ENCODE peak calls at places on chromosomes 5 and 9, in ten cellular contexts. E is glutamatergic neuron; V is HTR-8/SVneo; R is smooth muscle cell of the brain vasculature; A is A549; H is MCF 10A; S is AG04450; G is activated CD4-positive, alpha-beta memory T cell treated with anti-CD3 and anti-CD28 coated beads for 36 hours; L is hepatic stellate cell; C is transverse colon. Z is an unnamed sample.

GRCh38 chr9:106953166-106953565 is 90.2 kb downstream of the ZNF462 start:
- DNase-seq in E (no peak), V (peak; percentile 39), R (no peak), A (peak; percentile 5), H (peak; percentile 20), S (peak; percentile 43), G (no peak), L (no peak), C (no peak), Z (peak; percentile 62)

GRCh38 chr9:4983541-4984165 is 1.4 kb upstream of the JAK2 start:
- DNase-seq in E (no peak), V (no peak), R (no peak), A (no peak), H (no peak), S (no peak), G (no peak), L (no peak), C (no peak), Z (no peak)

GRCh38 chr5:98757978-98758377 is 15.5 kb upstream of the RGMB start:
- DNase-seq in E (no peak), V (no peak), R (no peak), A (no peak), H (no peak), S (no peak), G (no peak), L (no peak), C (no peak), Z (no peak)

GRCh38 chr9:110278080-110278707 is 21.9 kb upstream of the TXN start:
- DNase-seq in E (no peak), V (no peak), R (no peak), A (no peak), H (no peak), S (no peak), G (no peak), L (no peak), C (no peak), Z (no peak)

GRCh38 chr5:136686192-136686872 is 321.0 kb upstream of the TRPC7 start:
- DNase-seq in E (no peak), V (peak; percentile 5), R (no peak), A (no peak), H (peak; percentile 55), S (no peak), G (no peak), L (peak; percentile 14), C (no peak), Z (peak; percentile 1)

GRCh38 chr5:93058309-93058708 is 522.7 kb downstream of the NR2F1-AS1 start:
- DNase-seq in E (no peak), V (no peak), R (no peak), A (no peak), H (peak; percentile 68), S (peak; percentile 78), G (no peak), L (peak; percentile 4), C (no peak), Z (no peak)

GRCh38 chr5:72197393-72197792 is 90.1 kb downstream of the MAP1B start:
- DNase-seq in E (no peak), V (no peak), R (no peak), A (no peak), H (no peak), S (no peak), G (peak; percentile 31), L (no peak), C (no peak), Z (no peak)

GRCh38 chr5:553874-554273 is 29.6 kb upstream of the SLC9A3 start:
- DNase-seq in E (no peak), V (no peak), R (no peak), A (peak; percentile 58), H (peak; percentile 2), S (no peak), G (peak; percentile 3), L (no peak), C (peak; percentile 87), Z (peak; percentile 76)

GRCh38 chr5:60368100-60368499 is 331.9 kb downstream of the DEPDC1B start:
- DNase-seq in E (no peak), V (no peak), R (no peak), A (no peak), H (no peak), S (no peak), G (no peak), L (no peak), C (no peak), Z (no peak)

GRCh38 chr9:136496181-136496580 is 13.3 kb upstream of the SEC16A start:
- DNase-seq in E (no peak), V (no peak), R (no peak), A (no peak), H (no peak), S (no peak), G (no peak), L (no peak), C (no peak), Z (no peak)

GRCh38 chr5:33701251-33701650 is 190.5 kb downstream of the ADAMTS12 start:
- DNase-seq in E (no peak), V (no peak), R (no peak), A (no peak), H (no peak), S (no peak), G (no peak), L (peak; percentile 29), C (no peak), Z (no peak)

GRCh38 chr5:61332369-61332745 is 299 bp downstream of the ZSWIM6 start:
- DNase-seq in E (peak; percentile 52), V (no peak), R (no peak), A (no peak), H (peak; percentile 26), S (no peak), G (peak; percentile 54), L (peak; percentile 20), C (peak; percentile 39), Z (no peak)